ENCODE peak calls at places on chromosomes 2 and 18, in five cellular contexts. T is HCT116, L is PC-3, W is GM23248, V is hepatocyte. U is an unnamed sample. For H3K9me3 and H3K4me1, the result is how much of the 10 kb centered on the place peaks cover.

GRCh38 chr2:205364261-205364660 is 318.0 kb upstream of the NRP2 start:
- DNase-seq in T (no peak), L (no peak), W (no peak), V (no peak), U (peak)

GRCh38 chr2:159213296-159213695 is 73.2 kb downstream of the WDSUB1 start:
- DNase-seq in T (no peak), L (no peak), W (no peak), V (no peak), U (no peak)

GRCh38 chr2:221561770-221562169 is 10.3 kb downstream of the EPHA4 start:
- DNase-seq in T (no peak), L (no peak), W (no peak), V (no peak), U (no peak)

GRCh38 chr2:29892576-29892975 is 28.8 kb downstream of the ALK start:
- DNase-seq in T (no peak), L (no peak), W (peak), V (no peak), U (no peak)

GRCh38 chr2:112703684-112704083 is 17.1 kb upstream of the NT5DC4 start:
- DNase-seq in T (no peak), L (no peak), W (no peak), V (no peak), U (no peak)

GRCh38 chr2:99975386-99975785 is 167.0 kb downstream of the AFF3 start:
- DNase-seq in T (no peak), L (peak), W (peak), V (no peak), U (no peak)

GRCh38 chr2:118878531-118879149 is 31.2 kb upstream of the EN1 start:
- DNase-seq in T (no peak), L (peak), W (peak), V (no peak), U (no peak)

GRCh38 chr2:37635359-37636208 is 35.9 kb downstream of the CDC42EP3 start:
- DNase-seq in T (no peak), L (peak), W (peak), V (peak), U (no peak)

GRCh38 chr2:120464448-120464931 is 118.6 kb downstream of the INHBB start:
- DNase-seq in T (no peak), L (no peak), W (no peak), V (no peak), U (no peak)

GRCh38 chr2:41187683-41188082 is 735.8 kb upstream of the SLC8A1 start:
- DNase-seq in T (no peak), L (no peak), W (no peak), V (no peak), U (no peak)

GRCh38 chr2:10222-10875 is 36.0 kb downstream of the FAM110C start:
- DNase-seq in T (no peak), L (no peak), W (peak), V (peak), U (peak)

GRCh38 chr2:27212626-27213471 is 781 bp upstream of the SLC5A6 start:
- DNase-seq in T (no peak), L (peak), W (peak), V (peak), U (peak)

GRCh38 chr2:228657807-228658402 is 476.4 kb upstream of the SPHKAP start:
- DNase-seq in T (peak), L (peak), W (peak), V (peak), U (peak)

GRCh38 chr2:64666810-64667438 is 13.2 kb upstream of the SERTAD2 start:
- DNase-seq in T (no peak), L (no peak), W (no peak), V (no peak), U (no peak)

GRCh38 chr2:191023235-191023679 is 9.3 kb upstream of the STAT1 start:
- DNase-seq in T (no peak), L (no peak), W (no peak), V (no peak), U (no peak)

GRCh38 chr2:100292022-100292580 is 30.2 kb downstream of the LONRF2 start:
- DNase-seq in T (peak), L (peak), W (peak), V (peak), U (peak)

GRCh38 chr2:42917374-42918017 is 125.1 kb upstream of the HAAO start:
- DNase-seq in T (no peak), L (no peak), W (peak), V (no peak), U (no peak)

GRCh38 chr2:95333888-95334338 is 36.8 kb downstream of the KCNIP3 start:
- DNase-seq in T (peak), L (peak), W (peak), V (peak), U (no peak)

GRCh38 chr2:72953976-72954375 is 36.7 kb downstream of the EMX1 start:
- DNase-seq in T (no peak), L (no peak), W (no peak), V (no peak), U (no peak)

GRCh38 chr18:76564636-76565237 is 69.7 kb upstream of the ZNF516 start:
- DNase-seq in T (no peak), L (no peak), W (no peak), V (no peak), U (no peak)

GRCh38 chr18:23238651-23239349 is 103.5 kb downstream of the CABLES1 start:
- DNase-seq in T (no peak), L (no peak), W (peak), V (no peak), U (no peak)

GRCh38 chr18:44682871-44683221 is 2.2 kb downstream of the SETBP1 start:
- DNase-seq in T (no peak), L (peak), W (no peak), V (peak), U (peak)

GRCh38 chr2:232300894-232301387 is 77.6 kb upstream of the ALPP start:
- DNase-seq in T (no peak), L (peak), W (peak), V (peak), U (no peak)

GRCh38 chr2:59190518-59190917 is 949.4 kb upstream of the FANCL start:
- DNase-seq in T (no peak), L (no peak), W (no peak), V (no peak), U (no peak)

DNA sequence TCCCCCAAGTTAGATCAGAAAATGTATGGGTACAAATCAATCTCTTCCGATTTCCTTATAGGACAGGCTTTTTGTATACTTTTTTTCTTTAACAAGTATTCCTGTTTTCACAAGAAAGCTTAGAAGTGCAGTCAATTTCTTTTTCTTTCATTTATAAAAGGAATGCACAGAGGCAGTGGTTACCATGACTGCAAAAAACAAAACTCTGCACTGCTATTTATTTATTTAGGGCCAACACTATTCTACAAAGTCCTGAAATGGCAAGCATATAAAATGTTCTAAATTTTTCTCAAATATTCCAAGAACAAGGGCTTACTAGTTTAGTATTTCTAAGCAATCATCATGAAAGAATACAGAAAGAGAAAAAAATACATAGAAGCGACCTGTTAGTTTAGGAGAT is 22.2 kb downstream of the ATAD2B start:
- DNase-seq in T (no peak), L (no peak), W (peak), V (no peak), U (no peak)
- TF ChIP-seq EZH2phosphoT487 in T (no peak), L (no peak), W (no peak), V (no peak), U (no peak)

GRCh38 chr2:20589975-20590703 is 60.8 kb downstream of the HS1BP3 start:
- DNase-seq in T (no peak), L (no peak), W (peak), V (no peak), U (no peak)
- H3K9me3 ChIP-seq in T (under half), L (under half), W (under half), V (under half), U (under half)

DNA sequence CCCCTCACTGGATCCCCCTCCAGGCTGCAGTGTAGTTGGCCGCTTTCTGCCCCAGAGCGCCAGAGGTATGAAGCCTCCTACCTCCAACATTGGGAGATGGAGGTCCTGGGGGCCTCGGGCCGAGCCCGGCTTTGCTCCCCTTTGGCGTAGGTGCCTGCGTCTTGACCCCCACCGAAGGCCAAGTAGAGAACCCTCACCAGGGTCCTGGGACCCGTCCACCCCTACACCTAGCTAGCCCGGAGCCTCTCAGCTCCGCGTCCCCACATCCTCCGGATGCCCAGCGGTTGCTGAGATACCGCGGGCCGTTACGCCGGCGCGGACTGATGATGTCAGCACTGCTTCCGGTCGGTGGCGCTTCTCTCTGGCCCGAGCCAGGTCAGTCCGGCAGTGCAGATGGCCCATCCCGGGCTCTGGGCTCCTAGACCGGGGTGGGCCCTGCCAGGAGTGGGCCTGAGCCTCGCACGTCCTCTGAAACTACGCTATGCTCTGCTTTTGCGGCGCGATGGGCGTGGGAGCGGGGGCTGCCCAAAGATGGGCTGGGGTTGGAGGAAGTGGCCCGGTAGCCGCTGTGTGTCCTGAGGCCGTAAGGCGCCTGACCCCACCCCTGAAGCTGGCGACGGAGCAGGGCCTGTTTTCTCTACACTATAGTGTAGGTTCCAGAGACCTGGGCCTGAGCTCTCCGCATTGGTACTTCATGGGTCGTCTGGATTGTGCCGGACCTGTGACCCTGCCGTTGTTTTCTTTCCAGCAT is at the start of the genes GLB1L and STK16:
- DNase-seq in T (peak), L (peak), W (peak), V (peak), U (peak)
- H3K4me1 ChIP-seq in T (under half), L (under half), W (under half), V (under half), U (under half)

GRCh38 chr2:24429711-24430110 is 61.3 kb upstream of the NCOA1 start:
- DNase-seq in T (no peak), L (no peak), W (peak), V (no peak), U (no peak)
- TF ChIP-seq EZH2phosphoT487 in T (no peak), L (no peak), W (no peak), V (no peak), U (no peak)

DNA sequence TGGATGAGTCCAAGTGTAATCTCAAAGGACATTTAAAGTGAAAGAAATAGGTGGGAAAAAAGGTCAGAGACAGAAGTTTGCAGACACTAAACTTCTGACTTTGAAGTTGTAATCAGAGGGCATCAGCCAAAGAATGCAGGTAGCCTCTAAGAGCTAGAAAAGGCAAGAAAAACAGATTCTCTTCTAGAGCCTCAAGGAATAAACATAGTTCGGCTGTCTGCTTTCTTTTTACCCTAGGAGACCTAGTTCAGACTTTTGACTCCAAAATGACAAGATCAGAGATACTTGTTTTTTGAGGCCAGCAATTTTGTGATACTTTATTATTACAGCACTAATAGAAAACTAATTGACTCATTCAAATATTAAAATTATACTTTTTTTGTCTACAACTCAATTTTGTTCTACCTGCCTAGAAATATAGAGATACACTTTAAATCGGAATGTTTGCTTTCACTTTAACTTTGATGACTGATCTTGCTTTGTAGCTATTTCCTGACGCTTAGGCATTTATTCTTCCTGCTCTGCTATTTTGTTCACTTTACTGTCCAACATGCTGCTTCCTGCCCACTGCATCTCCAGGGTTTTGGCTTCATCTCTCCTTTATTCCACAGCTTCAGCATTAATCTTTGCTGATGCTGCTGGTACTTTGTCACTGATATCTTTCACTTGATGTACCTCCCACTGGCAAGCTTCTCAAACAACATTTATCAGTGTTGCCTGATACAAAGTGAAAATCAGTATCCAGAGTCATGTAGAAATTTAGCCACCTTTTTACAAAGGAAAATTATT is 272.5 kb downstream of the DSEL start:
- DNase-seq in T (no peak), L (no peak), W (peak), V (no peak), U (no peak)
- H3K9me3 ChIP-seq in T (under half), L (under half), W (under half), V (under half), U (under half)

U was measured in neural progenitor cell.